ENCODE peak calls at places on chromosomes 11 and 22, in six cellular contexts. P is hippocampal formation; Y is CD8-positive, alpha-beta T cell; N is nucleus accumbens; Z is endothelial cell of umbilical vein; G is RWPE1. T is an unnamed sample.
A peak's percentile ranks its signal among the peaks of the same experiment; 100 is the strongest.

GRCh38 chr11:115222863-115223530 is 281.2 kb downstream of the CADM1 start:
- DNase-seq in P (no peak), Y (no peak), N (no peak), Z (no peak), G (no peak), T (no peak)

GRCh38 chr11:134476435-134477021 is 64.5 kb upstream of the B3GAT1 start:
- DNase-seq in P (no peak), Y (no peak), N (no peak), Z (no peak), G (peak; percentile 34), T (peak; percentile 88)

GRCh38 chr11:78310500-78310909 is 107.1 kb downstream of the GAB2 start:
- DNase-seq in P (no peak), Y (no peak), N (no peak), Z (no peak), G (no peak), T (no peak)

GRCh38 chr11:120771551-120772060 is 252.3 kb upstream of the TBCEL start:
- DNase-seq in P (no peak), Y (no peak), N (no peak), Z (no peak), G (no peak), T (peak; percentile 68)

GRCh38 chr22:26553056-26553752 is 36.7 kb downstream of the TPST2 start:
- DNase-seq in P (no peak), Y (no peak), N (no peak), Z (peak; percentile 72), G (peak; percentile 56), T (no peak)

GRCh38 chr11:1531961-1532586 is 40.0 kb downstream of the DUSP8 start:
- DNase-seq in P (peak; percentile 27), Y (no peak), N (no peak), Z (no peak), G (peak; percentile 63), T (no peak)

GRCh38 chr11:25435197-25435596 is 896.7 kb upstream of the ANO3 start:
- DNase-seq in P (no peak), Y (no peak), N (no peak), Z (no peak), G (no peak), T (no peak)

GRCh38 chr11:45857834-45858492 is 10.7 kb downstream of the CRY2 start:
- DNase-seq in P (no peak), Y (no peak), N (peak; percentile 38), Z (peak; percentile 94), G (no peak), T (no peak)

GRCh38 chr22:36771376-36772063 is 4.4 kb downstream of the IFT27 start:
- DNase-seq in P (no peak), Y (no peak), N (no peak), Z (no peak), G (no peak), T (no peak)

GRCh38 chr11:119110439-119110838 is 3.3 kb downstream of the C2CD2L start:
- DNase-seq in P (no peak), Y (no peak), N (no peak), Z (no peak), G (no peak), T (peak; percentile 34)

GRCh38 chr22:19360300-19360792 is 68.8 kb upstream of the CLTCL1 start:
- DNase-seq in P (no peak), Y (no peak), N (no peak), Z (no peak), G (no peak), T (peak; percentile 6)

GRCh38 chr22:23538502-23538860 is 41.6 kb downstream of the IGLL1 start:
- DNase-seq in P (no peak), Y (no peak), N (no peak), Z (peak; percentile 18), G (no peak), T (no peak)

GRCh38 chr11:117876341-117877119 is at the start of gene FXYD6:
- DNase-seq in P (no peak), Y (peak; percentile 8), N (no peak), Z (no peak), G (peak; percentile 12), T (peak; percentile 83)

GRCh38 chr22:26448941-26449340 is 19.9 kb downstream of the ASPHD2 start:
- DNase-seq in P (no peak), Y (no peak), N (no peak), Z (no peak), G (no peak), T (no peak)

GRCh38 chr11:86722041-86722440 is 49.6 kb upstream of the ME3 start:
- DNase-seq in P (no peak), Y (no peak), N (no peak), Z (no peak), G (no peak), T (no peak)

GRCh38 chr11:130652671-130653335 is 204.4 kb downstream of the ADAMTS15 start:
- DNase-seq in P (no peak), Y (no peak), N (no peak), Z (no peak), G (no peak), T (no peak)

GRCh38 chr22:48089601-48090331 is 1327.3 kb downstream of the TBC1D22A start:
- DNase-seq in P (no peak), Y (no peak), N (no peak), Z (no peak), G (no peak), T (no peak)

GRCh38 chr11:123624974-123625373 is 29.4 kb downstream of the SCN3B start:
- DNase-seq in P (no peak), Y (no peak), N (no peak), Z (no peak), G (no peak), T (no peak)

GRCh38 chr11:96168623-96169022 is 174.4 kb downstream of the MAML2 start:
- DNase-seq in P (no peak), Y (no peak), N (no peak), Z (peak; percentile 69), G (peak; percentile 88), T (no peak)

GRCh38 chr11:111918390-111919256 is at the start of gene C11orf52:
- DNase-seq in P (no peak), Y (no peak), N (no peak), Z (peak; percentile 61), G (peak; percentile 58), T (peak; percentile 97)

GRCh38 chr22:44023404-44024287 is 456 bp upstream of the PARVB start:
- DNase-seq in P (no peak), Y (peak; percentile 12), N (no peak), Z (peak; percentile 51), G (no peak), T (peak; percentile 75)

GRCh38 chr11:66848671-66849500 is 5.6 kb downstream of the RCE1 start:
- DNase-seq in P (no peak), Y (no peak), N (no peak), Z (no peak), G (no peak), T (no peak)

GRCh38 chr22:39938509-39938908 is 21.7 kb upstream of the TMA7B start:
- DNase-seq in P (no peak), Y (peak; percentile 51), N (no peak), Z (no peak), G (no peak), T (no peak)

GRCh38 chr11:75813126-75813525 is 1.9 kb upstream of the UVRAG start:
- DNase-seq in P (no peak), Y (no peak), N (no peak), Z (no peak), G (no peak), T (no peak)

GRCh38 chr11:114684636-114685035 is 6.3 kb downstream of the NXPE2 start:
- DNase-seq in P (no peak), Y (no peak), N (no peak), Z (no peak), G (no peak), T (no peak)

GRCh38 chr11:95229199-95230053 is 1.6 kb downstream of the SESN3 start:
- DNase-seq in P (no peak), Y (no peak), N (no peak), Z (peak; percentile 53), G (no peak), T (peak; percentile 28)

GRCh38 chr22:40431021-40431420 is 60.6 kb downstream of the SGSM3 start:
- DNase-seq in P (no peak), Y (no peak), N (no peak), Z (no peak), G (no peak), T (no peak)

GRCh38 chr11:23021287-23021863 is 161.1 kb upstream of the CCDC179 start:
- DNase-seq in P (peak; percentile 2), Y (no peak), N (no peak), Z (peak; percentile 33), G (peak; percentile 55), T (peak; percentile 68)

GRCh38 chr11:116879789-116880402 is 42.5 kb upstream of the APOA1 start:
- DNase-seq in P (no peak), Y (peak; percentile 21), N (no peak), Z (peak; percentile 76), G (peak; percentile 49), T (peak; percentile 81)

GRCh38 chr22:37639070-37639760 is at the start of gene SH3BP1:
- DNase-seq in P (no peak), Y (peak; percentile 49), N (no peak), Z (no peak), G (no peak), T (peak; percentile 87)

GRCh38 chr11:32210601-32211000 is 119.7 kb downstream of the RCN1 start:
- DNase-seq in P (no peak), Y (no peak), N (no peak), Z (no peak), G (peak; percentile 18), T (no peak)

GRCh38 chr11:3955299-3955665 is 99.8 kb downstream of the STIM1 start:
- DNase-seq in P (no peak), Y (no peak), N (no peak), Z (no peak), G (peak; percentile 27), T (no peak)

GRCh38 chr11:19101803-19102520 is 15.0 kb upstream of the ZDHHC13 start:
- DNase-seq in P (no peak), Y (no peak), N (no peak), Z (peak; percentile 28), G (peak; percentile 64), T (no peak)

GRCh38 chr22:32698926-32699619 is 102.4 kb upstream of the TIMP3 start:
- DNase-seq in P (no peak), Y (no peak), N (no peak), Z (no peak), G (no peak), T (no peak)

GRCh38 chr22:50705219-50705691 is 32.6 kb downstream of the SHANK3 start:
- DNase-seq in P (peak; percentile 24), Y (no peak), N (peak; percentile 58), Z (peak; percentile 52), G (no peak), T (peak; percentile 97)